ENCODE peak calls at places on chromosomes 1 and 21, in four cellular contexts. I is fibroblast of lung, Y is HCT116, O is HepG2. Z is an unnamed sample.

GRCh38 chr1:232192781-232193450 is 437.0 kb downstream of the SIPA1L2 start:
- DNase-seq in I (no peak), Y (no peak), O (no peak), Z (no peak)

GRCh38 chr1:71027991-71028390 is 19.6 kb downstream of the PTGER3 start:
- DNase-seq in I (no peak), Y (no peak), O (no peak), Z (no peak)

GRCh38 chr1:28371011-28371378 is 1.5 kb downstream of the PHACTR4 start:
- DNase-seq in I (peak; percentile 7), Y (no peak), O (no peak), Z (no peak)

GRCh38 chr21:40658237-40658636 is 188.7 kb downstream of the DSCAM start:
- DNase-seq in I (no peak), Y (no peak), O (no peak), Z (peak; percentile 5)

GRCh38 chr1:230153655-230154296 is 86.7 kb downstream of the GALNT2 start:
- DNase-seq in I (peak; percentile 87), Y (no peak), O (peak; percentile 73), Z (no peak)

GRCh38 chr1:55504306-55504706 is 289.1 kb upstream of the USP24 start:
- DNase-seq in I (peak; percentile 9), Y (no peak), O (no peak), Z (no peak)

GRCh38 chr1:22228505-22228911 is 85.6 kb upstream of the WNT4 start:
- DNase-seq in I (no peak), Y (no peak), O (no peak), Z (no peak)

GRCh38 chr1:113808450-113809195 is 3.7 kb downstream of the RSBN1 start:
- DNase-seq in I (no peak), Y (no peak), O (no peak), Z (no peak)

GRCh38 chr1:106492876-106493275 is 563.6 kb upstream of the PRMT6 start:
- DNase-seq in I (no peak), Y (no peak), O (no peak), Z (no peak)

GRCh38 chr1:242318140-242318539 is 206.4 kb downstream of the PLD5 start:
- DNase-seq in I (no peak), Y (no peak), O (no peak), Z (no peak)

GRCh38 chr1:182962554-182963115 is 9.7 kb upstream of the SHCBP1L start:
- DNase-seq in I (peak; percentile 92), Y (peak; percentile 79), O (peak; percentile 73), Z (peak; percentile 63)

GRCh38 chr1:200733907-200734306 is 4.8 kb upstream of the CAMSAP2 start:
- DNase-seq in I (no peak), Y (no peak), O (no peak), Z (no peak)

GRCh38 chr1:220788900-220789299 is 2.2 kb downstream of the MTARC1 start:
- DNase-seq in I (no peak), Y (no peak), O (no peak), Z (no peak)

GRCh38 chr1:169348356-169349036 is 19.1 kb downstream of the NME7 start:
- DNase-seq in I (peak; percentile 79), Y (peak; percentile 57), O (peak; percentile 43), Z (peak; percentile 58)

GRCh38 chr1:3474421-3474820 is 20.0 kb downstream of the ARHGEF16 start:
- DNase-seq in I (no peak), Y (no peak), O (no peak), Z (no peak)

GRCh38 chr1:177809844-177810243 is 160.0 kb downstream of the SEC16B start:
- DNase-seq in I (no peak), Y (no peak), O (no peak), Z (no peak)

GRCh38 chr1:185825556-185825955 is 91.4 kb downstream of the HMCN1 start:
- DNase-seq in I (no peak), Y (no peak), O (no peak), Z (no peak)

GRCh38 chr1:24047101-24047459 is 64.9 kb downstream of the MYOM3 start:
- DNase-seq in I (peak; percentile 70), Y (peak; percentile 62), O (peak; percentile 37), Z (no peak)

GRCh38 chr1:59285691-59286090 is 11.2 kb upstream of the FGGY start:
- DNase-seq in I (no peak), Y (no peak), O (no peak), Z (no peak)

GRCh38 chr1:19429611-19430010 is 55.7 kb downstream of the CAPZB start:
- DNase-seq in I (no peak), Y (no peak), O (no peak), Z (no peak)

GRCh38 chr1:231991231-231991630 is 364.6 kb downstream of the DISC1 start:
- DNase-seq in I (no peak), Y (no peak), O (no peak), Z (no peak)

GRCh38 chr1:27602510-27603319 is 1.2 kb downstream of the AHDC1 start:
- DNase-seq in I (no peak), Y (no peak), O (no peak), Z (no peak)

DNA sequence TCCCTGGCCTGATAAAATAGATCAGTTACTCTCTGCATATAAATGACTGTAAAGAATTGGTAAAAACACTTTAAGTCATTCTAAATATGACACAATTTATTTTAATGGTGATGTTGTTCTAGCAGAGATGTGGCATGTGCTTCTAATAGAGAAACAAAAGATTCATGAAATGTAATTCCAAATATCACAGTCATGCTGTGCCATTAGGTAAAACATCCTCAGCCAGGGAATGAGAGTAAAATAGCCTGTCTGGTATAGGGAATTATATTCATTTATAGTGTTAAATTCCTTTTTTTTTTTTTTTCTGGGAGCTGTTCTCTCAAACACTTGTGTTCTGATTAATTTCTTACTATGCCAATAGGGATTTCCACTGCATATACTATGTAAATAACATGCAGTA is 67.9 kb downstream of the TMPRSS15 start:
- DNase-seq in I (no peak), Y (no peak), O (no peak), Z (no peak)
- H3K4me3 ChIP-seq in I (no peak overlapping the region), Y (no peak overlapping the region), O (no peak overlapping the region), Z (no peak overlapping the region)

GRCh38 chr1:164644268-164644667 is 85.3 kb downstream of the PBX1 start:
- DNase-seq in I (no peak), Y (no peak), O (no peak), Z (no peak)
- H3K9ac ChIP-seq in I (no peak overlapping the region), Y (no peak overlapping the region), O (no peak overlapping the region), Z (peak overlapping the region; percentile 56)

GRCh38 chr1:189706594-189706993 is 771.1 kb downstream of the BRINP3 start:
- DNase-seq in I (peak; percentile 15), Y (no peak), O (no peak), Z (no peak)

GRCh38 chr1:189708674-189709073 is 769.0 kb downstream of the BRINP3 start:
- DNase-seq in I (peak; percentile 19), Y (peak; percentile 7), O (no peak), Z (no peak)
- TF ChIP-seq EZH2 in I (no peak), Y (no peak), O (no peak), Z (no peak)

DNA sequence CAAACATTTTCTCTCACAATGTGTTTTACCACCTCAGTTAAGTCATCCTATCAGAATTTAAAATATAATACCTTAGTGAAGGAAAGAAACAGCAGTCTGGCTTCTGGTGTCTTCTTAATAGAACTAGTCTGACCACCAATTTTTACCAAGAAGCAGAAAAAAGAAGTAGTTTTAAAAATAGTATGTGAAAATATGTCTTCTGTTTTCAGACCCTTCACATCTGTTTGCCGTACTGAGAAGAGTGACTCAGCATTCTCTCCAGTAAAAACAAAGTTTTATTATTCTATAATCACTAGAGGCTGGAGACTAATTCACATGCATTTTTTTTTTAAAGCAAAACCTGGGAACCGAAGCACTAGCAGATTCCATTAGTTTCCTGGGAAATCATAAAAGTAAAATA is 163.8 kb downstream of the COL24A1 start:
- DNase-seq in I (peak; percentile 75), Y (no peak), O (no peak), Z (peak; percentile 35)
- H3K4me3 ChIP-seq in I (peak overlapping the region; percentile 15), Y (no peak overlapping the region), O (no peak overlapping the region), Z (peak overlapping the region; percentile 60)

DNA sequence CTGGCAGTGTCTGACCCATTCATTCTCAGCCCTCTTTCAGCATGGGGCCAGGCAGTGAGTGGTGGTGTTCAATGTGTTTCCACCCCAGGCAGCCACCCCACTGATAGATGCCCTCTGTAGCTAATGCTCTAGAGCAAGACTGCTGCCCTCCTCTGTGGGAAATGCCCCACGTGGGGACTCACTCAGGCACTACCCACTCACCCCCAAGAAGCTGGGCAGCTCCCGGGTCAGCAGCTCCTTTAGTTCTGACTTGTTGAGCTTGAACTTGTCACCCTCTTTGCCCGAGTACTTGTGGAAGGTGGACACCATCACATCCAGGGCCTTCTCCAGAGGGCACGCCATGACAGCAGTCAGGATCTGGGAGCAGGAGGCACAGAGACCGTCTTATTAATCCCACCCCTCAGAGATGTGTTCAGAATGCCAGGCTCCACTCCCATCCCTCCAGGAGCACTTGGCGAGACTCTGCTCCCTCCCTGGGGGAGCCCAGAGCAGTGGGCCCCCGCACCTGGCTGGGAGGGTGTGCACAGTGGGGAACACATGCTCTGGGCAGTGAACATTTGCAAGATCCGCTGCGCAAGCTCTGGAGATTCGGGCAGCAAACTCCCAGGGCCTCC is 1.0 kb downstream of the S100A4 start:
- DNase-seq in I (no peak), Y (no peak), O (no peak), Z (no peak)
- H3K9ac ChIP-seq in I (peak overlapping the region; percentile 34), Y (peak overlapping the region; percentile 81), O (peak overlapping the region; percentile 46), Z (peak overlapping the region; percentile 44)

GRCh38 chr1:228429698-228430097 is 13.0 kb upstream of the TRIM17 start:
- DNase-seq in I (no peak), Y (no peak), O (no peak), Z (no peak)
- TF ChIP-seq EZH2 in I (no peak), Y (no peak), O (no peak), Z (no peak)

DNA sequence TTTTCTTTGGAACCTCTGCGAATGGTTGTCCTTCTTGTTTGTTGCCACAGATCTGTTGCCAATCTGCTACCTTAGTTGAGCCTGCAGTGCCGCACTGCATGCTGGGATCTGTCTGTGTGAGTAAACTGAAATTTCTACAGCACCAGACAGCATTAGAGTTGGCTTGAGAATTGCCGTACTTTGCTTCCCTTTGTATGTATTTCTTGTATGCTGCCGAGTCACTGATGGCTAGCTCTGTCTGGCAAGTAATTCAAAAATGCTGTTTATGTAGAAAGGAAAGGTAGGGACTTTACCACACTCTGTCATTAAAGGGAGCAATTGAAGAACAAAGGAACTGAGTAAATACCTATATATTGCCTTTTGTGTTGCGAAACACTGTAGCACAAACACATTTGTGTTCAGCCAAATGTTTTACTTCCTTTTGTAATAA is 857.4 kb downstream of the USP25 start:
- DNase-seq in I (peak; percentile 77), Y (no peak), O (peak; percentile 38), Z (no peak)
- H3K4me3 ChIP-seq in I (peak overlapping the region; percentile 24), Y (no peak overlapping the region), O (no peak overlapping the region), Z (peak overlapping the region; percentile 46)

Z was measured in SK-N-MC.